ENCODE peak calls at places on chromosomes 16 and 17, in five cellular contexts. One of them, this sample, is unnamed.

GRCh38 chr16:82368041-82368440 is 198.0 kb upstream of the MPHOSPH6 start:
- DNase-seq in prostate gland: peak
- DNase-seq in BJ: no peak
- DNase-seq in osteocyte: no peak
- DNase-seq in cardiac fibroblast: peak
- DNase-seq in this sample: peak

GRCh38 chr17:72342582-72343527 is 222.0 kb downstream of the SOX9 start:
- DNase-seq in osteocyte: no peak
- DNase-seq in cardiac fibroblast: peak
- DNase-seq in prostate gland: no peak
- DNase-seq in BJ: no peak
- DNase-seq in this sample: no peak

GRCh38 chr16:89057738-89058137 is 35.9 kb upstream of the ACSF3 start:
- DNase-seq in BJ: no peak
- DNase-seq in prostate gland: no peak
- DNase-seq in osteocyte: no peak
- DNase-seq in cardiac fibroblast: no peak
- DNase-seq in this sample: no peak

GRCh38 chr17:36072431-36073121 is 8.5 kb downstream of the CCL18 start:
- DNase-seq in osteocyte: no peak
- DNase-seq in prostate gland: peak
- DNase-seq in BJ: no peak
- DNase-seq in cardiac fibroblast: peak
- DNase-seq in this sample: peak

GRCh38 chr17:10616502-10617119 is 40.5 kb downstream of the MYH3 start:
- DNase-seq in prostate gland: peak
- DNase-seq in osteocyte: peak
- DNase-seq in BJ: no peak
- DNase-seq in cardiac fibroblast: peak
- DNase-seq in this sample: peak

GRCh38 chr16:4376126-4376819 is 4.6 kb downstream of the VASN start:
- DNase-seq in cardiac fibroblast: peak
- DNase-seq in prostate gland: peak
- DNase-seq in osteocyte: peak
- DNase-seq in BJ: no peak
- DNase-seq in this sample: peak

GRCh38 chr17:12644623-12645022 is 21.1 kb upstream of the MYOCD start:
- DNase-seq in BJ: no peak
- DNase-seq in osteocyte: no peak
- DNase-seq in prostate gland: no peak
- DNase-seq in cardiac fibroblast: no peak
- DNase-seq in this sample: no peak

GRCh38 chr16:5907544-5907943 is 809.9 kb upstream of the EEF2KMT start:
- DNase-seq in BJ: no peak
- DNase-seq in osteocyte: no peak
- DNase-seq in cardiac fibroblast: no peak
- DNase-seq in prostate gland: no peak
- DNase-seq in this sample: no peak

GRCh38 chr17:8885968-8886674 is 18.6 kb upstream of the PIK3R6 start:
- DNase-seq in prostate gland: no peak
- DNase-seq in osteocyte: no peak
- DNase-seq in BJ: no peak
- DNase-seq in cardiac fibroblast: no peak
- DNase-seq in this sample: no peak

GRCh38 chr16:47644661-47645060 is 183.5 kb downstream of the PHKB start:
- DNase-seq in BJ: no peak
- DNase-seq in osteocyte: no peak
- DNase-seq in cardiac fibroblast: peak
- DNase-seq in prostate gland: no peak
- DNase-seq in this sample: peak

GRCh38 chr16:30963925-30964511 is 6.5 kb downstream of the SETD1A start:
- DNase-seq in prostate gland: no peak
- DNase-seq in cardiac fibroblast: no peak
- DNase-seq in BJ: no peak
- DNase-seq in osteocyte: no peak
- DNase-seq in this sample: no peak

GRCh38 chr17:16939606-16940115 is 32.3 kb downstream of the TNFRSF13B start:
- DNase-seq in BJ: no peak
- DNase-seq in prostate gland: no peak
- DNase-seq in cardiac fibroblast: no peak
- DNase-seq in osteocyte: peak
- DNase-seq in this sample: no peak

GRCh38 chr17:56887552-56888467 is 26.0 kb downstream of the TRIM25 start:
- DNase-seq in prostate gland: no peak
- DNase-seq in cardiac fibroblast: peak
- DNase-seq in BJ: no peak
- DNase-seq in osteocyte: no peak
- DNase-seq in this sample: no peak

GRCh38 chr17:31226373-31226772 is 70.7 kb downstream of the OMG start:
- DNase-seq in prostate gland: no peak
- DNase-seq in BJ: no peak
- DNase-seq in osteocyte: no peak
- DNase-seq in cardiac fibroblast: no peak
- DNase-seq in this sample: no peak

GRCh38 chr16:50303605-50304466 is 37.5 kb downstream of the ADCY7 start:
- DNase-seq in cardiac fibroblast: peak
- DNase-seq in osteocyte: peak
- DNase-seq in prostate gland: no peak
- DNase-seq in BJ: no peak
- DNase-seq in this sample: no peak

GRCh38 chr17:68733241-68734176 is 132.3 kb upstream of the FAM20A start:
- DNase-seq in cardiac fibroblast: no peak
- DNase-seq in osteocyte: no peak
- DNase-seq in prostate gland: no peak
- DNase-seq in BJ: no peak
- DNase-seq in this sample: no peak

GRCh38 chr16:86137359-86137758 is 238.4 kb downstream of the IRF8 start:
- DNase-seq in BJ: no peak
- DNase-seq in cardiac fibroblast: no peak
- DNase-seq in prostate gland: no peak
- DNase-seq in osteocyte: no peak
- DNase-seq in this sample: no peak

GRCh38 chr16:75012380-75013081 is 13.7 kb downstream of the ZNRF1 start:
- DNase-seq in BJ: no peak
- DNase-seq in cardiac fibroblast: no peak
- DNase-seq in osteocyte: no peak
- DNase-seq in prostate gland: no peak
- DNase-seq in this sample: no peak

GRCh38 chr17:42759982-42760651 is 910 bp upstream of the RAMP2 start:
- DNase-seq in cardiac fibroblast: no peak
- DNase-seq in BJ: no peak
- DNase-seq in osteocyte: no peak
- DNase-seq in prostate gland: no peak
- DNase-seq in this sample: no peak

GRCh38 chr17:31321481-31321880 is at the start of gene EVI2A:
- DNase-seq in osteocyte: no peak
- DNase-seq in prostate gland: no peak
- DNase-seq in cardiac fibroblast: peak
- DNase-seq in BJ: peak
- DNase-seq in this sample: peak

GRCh38 chr16:89616576-89617437 is 3.4 kb downstream of the DPEP1 start:
- DNase-seq in osteocyte: no peak
- DNase-seq in prostate gland: no peak
- DNase-seq in cardiac fibroblast: no peak
- DNase-seq in BJ: no peak
- DNase-seq in this sample: no peak

GRCh38 chr17:8109669-8110455 is 8.5 kb downstream of the ALOXE3 start:
- DNase-seq in cardiac fibroblast: peak
- DNase-seq in BJ: no peak
- DNase-seq in prostate gland: peak
- DNase-seq in osteocyte: no peak
- DNase-seq in this sample: peak

GRCh38 chr17:5667871-5668270 is 83.6 kb upstream of the NLRP1 start:
- DNase-seq in cardiac fibroblast: no peak
- DNase-seq in prostate gland: no peak
- DNase-seq in osteocyte: no peak
- DNase-seq in BJ: no peak
- DNase-seq in this sample: peak

GRCh38 chr16:85625053-85625452 is 11.9 kb downstream of the GSE1 start:
- DNase-seq in prostate gland: no peak
- DNase-seq in cardiac fibroblast: no peak
- DNase-seq in BJ: no peak
- DNase-seq in osteocyte: no peak
- DNase-seq in this sample: no peak

GRCh38 chr17:44219126-44219635 is 294 bp downstream of the UBTF start:
- DNase-seq in BJ: no peak
- DNase-seq in osteocyte: peak
- DNase-seq in cardiac fibroblast: peak
- DNase-seq in prostate gland: peak
- DNase-seq in this sample: peak

GRCh38 chr17:37768438-37768837 is 23.6 kb upstream of the HNF1B start:
- DNase-seq in prostate gland: no peak
- DNase-seq in cardiac fibroblast: no peak
- DNase-seq in osteocyte: no peak
- DNase-seq in BJ: no peak
- DNase-seq in this sample: no peak

GRCh38 chr16:70685061-70685937 is 554 bp downstream of the MTSS2 start:
- DNase-seq in osteocyte: no peak
- DNase-seq in prostate gland: no peak
- DNase-seq in cardiac fibroblast: no peak
- DNase-seq in BJ: no peak
- DNase-seq in this sample: no peak

GRCh38 chr17:58215685-58216084 is 3.4 kb downstream of the MKS1 start:
- DNase-seq in osteocyte: no peak
- DNase-seq in cardiac fibroblast: no peak
- DNase-seq in prostate gland: no peak
- DNase-seq in BJ: no peak
- DNase-seq in this sample: peak

GRCh38 chr17:3983945-3984484 is 19.8 kb upstream of the ATP2A3 start:
- DNase-seq in cardiac fibroblast: peak
- DNase-seq in prostate gland: no peak
- DNase-seq in BJ: no peak
- DNase-seq in osteocyte: no peak
- DNase-seq in this sample: no peak

GRCh38 chr17:17713839-17714238 is 32.6 kb downstream of the RAI1 start:
- DNase-seq in prostate gland: no peak
- DNase-seq in osteocyte: no peak
- DNase-seq in cardiac fibroblast: peak
- DNase-seq in BJ: no peak
- DNase-seq in this sample: peak

GRCh38 chr17:15884731-15885130 is 60.2 kb upstream of the ADORA2B start:
- DNase-seq in prostate gland: no peak
- DNase-seq in cardiac fibroblast: peak
- DNase-seq in BJ: no peak
- DNase-seq in osteocyte: no peak
- DNase-seq in this sample: peak

GRCh38 chr17:15882777-15883176 is 62.2 kb upstream of the ADORA2B start:
- DNase-seq in osteocyte: no peak
- DNase-seq in cardiac fibroblast: no peak
- DNase-seq in prostate gland: no peak
- DNase-seq in BJ: no peak
- DNase-seq in this sample: no peak

GRCh38 chr17:15883617-15884111 is 61.3 kb upstream of the ADORA2B start:
- DNase-seq in prostate gland: no peak
- DNase-seq in osteocyte: no peak
- DNase-seq in BJ: peak
- DNase-seq in cardiac fibroblast: peak
- DNase-seq in this sample: peak

GRCh38 chr17:15885770-15886169 is 59.2 kb upstream of the ADORA2B start:
- DNase-seq in prostate gland: no peak
- DNase-seq in osteocyte: no peak
- DNase-seq in cardiac fibroblast: no peak
- DNase-seq in BJ: no peak
- DNase-seq in this sample: no peak

GRCh38 chr17:15882058-15882720 is 62.7 kb upstream of the ADORA2B start:
- DNase-seq in prostate gland: no peak
- DNase-seq in osteocyte: no peak
- DNase-seq in BJ: no peak
- DNase-seq in cardiac fibroblast: no peak
- DNase-seq in this sample: no peak
- TF ChIP-seq CTCF in prostate gland: no peak
- TF ChIP-seq CTCF in osteocyte: no peak
- TF ChIP-seq CTCF in BJ: peak
- TF ChIP-seq CTCF in cardiac fibroblast: peak
- TF ChIP-seq CTCF in this sample: no peak

GRCh38 chr16:1100084-1100800 is 4.2 kb upstream of the C1QTNF8 start:
- DNase-seq in prostate gland: no peak
- DNase-seq in cardiac fibroblast: no peak
- DNase-seq in osteocyte: no peak
- DNase-seq in BJ: no peak
- DNase-seq in this sample: no peak

GRCh38 chr16:1101573-1102332 is 5.7 kb upstream of the C1QTNF8 start:
- DNase-seq in prostate gland: no peak
- DNase-seq in BJ: no peak
- DNase-seq in cardiac fibroblast: no peak
- DNase-seq in osteocyte: no peak
- DNase-seq in this sample: no peak

GRCh38 chr16:1102333-1102700 is 6.3 kb upstream of the C1QTNF8 start:
- DNase-seq in osteocyte: no peak
- DNase-seq in prostate gland: no peak
- DNase-seq in cardiac fibroblast: no peak
- DNase-seq in BJ: no peak
- DNase-seq in this sample: no peak

GRCh38 chr16:1099224-1100083 is 3.4 kb upstream of the C1QTNF8 start:
- DNase-seq in cardiac fibroblast: no peak
- DNase-seq in prostate gland: no peak
- DNase-seq in BJ: no peak
- DNase-seq in osteocyte: no peak
- DNase-seq in this sample: no peak

GRCh38 chr16:1101133-1101532 is 5.1 kb upstream of the C1QTNF8 start:
- DNase-seq in BJ: no peak
- DNase-seq in prostate gland: no peak
- DNase-seq in cardiac fibroblast: no peak
- DNase-seq in osteocyte: no peak
- DNase-seq in this sample: no peak
- TF ChIP-seq CTCF in BJ: no peak
- TF ChIP-seq CTCF in prostate gland: no peak
- TF ChIP-seq CTCF in cardiac fibroblast: no peak
- TF ChIP-seq CTCF in osteocyte: no peak
- TF ChIP-seq CTCF in this sample: no peak

DNA sequence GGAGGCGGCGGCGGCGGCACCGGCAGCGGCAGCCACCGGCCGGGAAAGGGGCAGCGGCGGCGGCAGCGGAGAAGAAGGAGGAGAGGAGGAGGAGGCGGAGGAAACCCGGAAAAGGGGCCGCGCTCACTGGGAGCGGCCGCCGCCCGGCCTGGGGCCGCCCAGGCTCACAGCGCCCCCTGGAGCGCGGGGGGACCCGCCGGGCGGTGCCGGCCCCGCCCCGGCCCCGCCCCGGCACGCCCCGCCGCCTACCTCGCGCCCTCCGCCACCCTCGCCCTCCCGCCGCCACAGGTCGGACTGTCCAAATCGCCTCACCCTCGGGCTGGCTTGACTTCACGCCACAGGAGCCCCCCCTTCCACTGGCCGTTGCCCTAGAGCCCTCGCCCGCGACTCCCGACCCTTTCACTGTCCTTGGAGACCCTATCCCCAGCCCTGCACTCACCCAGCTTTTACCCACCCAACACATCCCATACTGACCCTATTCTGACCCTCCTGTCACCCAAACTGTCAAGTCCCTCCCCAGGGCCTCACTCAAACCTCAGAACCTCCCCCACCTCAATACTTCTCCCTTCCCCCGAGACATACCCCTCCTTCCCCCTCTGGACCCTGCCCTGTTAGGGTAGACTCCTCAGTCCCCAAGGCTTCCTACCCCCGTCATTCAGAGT is at the start of gene CSNK2A2:
- DNase-seq in osteocyte: peak
- DNase-seq in cardiac fibroblast: peak
- DNase-seq in prostate gland: peak
- DNase-seq in BJ: no peak
- DNase-seq in this sample: peak
- TF ChIP-seq CTCF in osteocyte: peak
- TF ChIP-seq CTCF in cardiac fibroblast: no peak
- TF ChIP-seq CTCF in prostate gland: no peak
- TF ChIP-seq CTCF in BJ: no peak
- TF ChIP-seq CTCF in this sample: peak

GRCh38 chr17:21061971-21062526 is 19.2 kb upstream of the USP22 start:
- DNase-seq in prostate gland: no peak
- DNase-seq in BJ: no peak
- DNase-seq in cardiac fibroblast: no peak
- DNase-seq in osteocyte: no peak
- DNase-seq in this sample: no peak
- TF ChIP-seq CTCF in prostate gland: no peak
- TF ChIP-seq CTCF in BJ: no peak
- TF ChIP-seq CTCF in cardiac fibroblast: no peak
- TF ChIP-seq CTCF in osteocyte: no peak
- TF ChIP-seq CTCF in this sample: no peak